ENCODE peak calls at places on chromosome 12, in six cellular contexts. One of them, this sample, is unnamed. For H3K9me3 and H3K36me3, the result is how much of the 10 kb centered on the place peaks cover.

GRCh38 chr12:78386871-78387270 is 477.7 kb upstream of the SYT1 start:
- DNase-seq in left ventricle myocardium inferior: no peak
- DNase-seq in neural progenitor cell: no peak
- DNase-seq in small intestine: no peak
- DNase-seq in neuronal stem cell: no peak
- DNase-seq in CD8-positive, alpha-beta memory T cell: no peak
- DNase-seq in this sample: no peak

GRCh38 chr12:15669256-15669948 is 119.8 kb downstream of the EPS8 start:
- DNase-seq in small intestine: peak
- DNase-seq in neuronal stem cell: no peak
- DNase-seq in CD8-positive, alpha-beta memory T cell: no peak
- DNase-seq in neural progenitor cell: no peak
- DNase-seq in left ventricle myocardium inferior: no peak
- DNase-seq in this sample: no peak

GRCh38 chr12:22459872-22460490 is 84.4 kb downstream of the C2CD5 start:
- DNase-seq in neuronal stem cell: peak
- DNase-seq in small intestine: peak
- DNase-seq in left ventricle myocardium inferior: no peak
- DNase-seq in neural progenitor cell: peak
- DNase-seq in CD8-positive, alpha-beta memory T cell: no peak
- DNase-seq in this sample: peak

GRCh38 chr12:52812073-52812400 is 1.9 kb downstream of the KRT4 start:
- DNase-seq in left ventricle myocardium inferior: no peak
- DNase-seq in neuronal stem cell: no peak
- DNase-seq in neural progenitor cell: no peak
- DNase-seq in small intestine: no peak
- DNase-seq in CD8-positive, alpha-beta memory T cell: no peak
- DNase-seq in this sample: no peak

GRCh38 chr12:80121661-80122060 is 22.3 kb downstream of the OTOGL start:
- DNase-seq in left ventricle myocardium inferior: no peak
- DNase-seq in neuronal stem cell: no peak
- DNase-seq in neural progenitor cell: no peak
- DNase-seq in CD8-positive, alpha-beta memory T cell: no peak
- DNase-seq in small intestine: no peak
- DNase-seq in this sample: no peak

GRCh38 chr12:104952816-104953215 is 5.3 kb downstream of the SLC41A2 start:
- DNase-seq in left ventricle myocardium inferior: no peak
- DNase-seq in CD8-positive, alpha-beta memory T cell: no peak
- DNase-seq in neural progenitor cell: no peak
- DNase-seq in small intestine: peak
- DNase-seq in neuronal stem cell: no peak
- DNase-seq in this sample: no peak

GRCh38 chr12:66964629-66965028 is 285.8 kb upstream of the GRIP1 start:
- DNase-seq in CD8-positive, alpha-beta memory T cell: peak
- DNase-seq in neuronal stem cell: no peak
- DNase-seq in left ventricle myocardium inferior: no peak
- DNase-seq in neural progenitor cell: no peak
- DNase-seq in small intestine: peak
- DNase-seq in this sample: no peak

GRCh38 chr12:48997719-48998496 is 1.3 kb downstream of the DDN start:
- DNase-seq in neural progenitor cell: peak
- DNase-seq in CD8-positive, alpha-beta memory T cell: peak
- DNase-seq in left ventricle myocardium inferior: no peak
- DNase-seq in neuronal stem cell: no peak
- DNase-seq in small intestine: no peak
- DNase-seq in this sample: no peak

GRCh38 chr12:132803883-132804282 is 24.8 kb downstream of the GOLGA3 start:
- DNase-seq in left ventricle myocardium inferior: peak
- DNase-seq in CD8-positive, alpha-beta memory T cell: no peak
- DNase-seq in neural progenitor cell: no peak
- DNase-seq in small intestine: no peak
- DNase-seq in neuronal stem cell: no peak
- DNase-seq in this sample: no peak

GRCh38 chr12:53756300-53757094 is 4.7 kb upstream of the CISTR start:
- DNase-seq in left ventricle myocardium inferior: no peak
- DNase-seq in neuronal stem cell: no peak
- DNase-seq in CD8-positive, alpha-beta memory T cell: no peak
- DNase-seq in neural progenitor cell: peak
- DNase-seq in small intestine: no peak
- DNase-seq in this sample: no peak

GRCh38 chr12:11069854-11070253 is 7.8 kb upstream of the TAS2R46 start:
- DNase-seq in neural progenitor cell: no peak
- DNase-seq in neuronal stem cell: no peak
- DNase-seq in CD8-positive, alpha-beta memory T cell: no peak
- DNase-seq in small intestine: no peak
- DNase-seq in left ventricle myocardium inferior: no peak
- DNase-seq in this sample: no peak

GRCh38 chr12:87157791-87158190 is 871.4 kb downstream of the C12orf50 start:
- DNase-seq in CD8-positive, alpha-beta memory T cell: no peak
- DNase-seq in neuronal stem cell: no peak
- DNase-seq in left ventricle myocardium inferior: no peak
- DNase-seq in small intestine: no peak
- DNase-seq in neural progenitor cell: no peak
- DNase-seq in this sample: no peak

GRCh38 chr12:89289720-89290119 is 62.6 kb downstream of the DUSP6 start:
- DNase-seq in small intestine: no peak
- DNase-seq in neural progenitor cell: no peak
- DNase-seq in left ventricle myocardium inferior: no peak
- DNase-seq in CD8-positive, alpha-beta memory T cell: no peak
- DNase-seq in neuronal stem cell: no peak
- DNase-seq in this sample: no peak

GRCh38 chr12:107519906-107520859 is 165.4 kb upstream of the PWP1 start:
- DNase-seq in neural progenitor cell: no peak
- DNase-seq in left ventricle myocardium inferior: no peak
- DNase-seq in small intestine: no peak
- DNase-seq in CD8-positive, alpha-beta memory T cell: no peak
- DNase-seq in neuronal stem cell: no peak
- DNase-seq in this sample: no peak

GRCh38 chr12:25764409-25764808 is 194.1 kb upstream of the RASSF8 start:
- DNase-seq in left ventricle myocardium inferior: no peak
- DNase-seq in small intestine: no peak
- DNase-seq in CD8-positive, alpha-beta memory T cell: no peak
- DNase-seq in neural progenitor cell: no peak
- DNase-seq in neuronal stem cell: no peak
- DNase-seq in this sample: no peak

GRCh38 chr12:93219947-93220346 is 157.8 kb upstream of the NUDT4 start:
- DNase-seq in CD8-positive, alpha-beta memory T cell: no peak
- DNase-seq in small intestine: no peak
- DNase-seq in neural progenitor cell: no peak
- DNase-seq in neuronal stem cell: no peak
- DNase-seq in left ventricle myocardium inferior: no peak
- DNase-seq in this sample: no peak

GRCh38 chr12:25830456-25830855 is 128.0 kb upstream of the RASSF8 start:
- DNase-seq in neural progenitor cell: no peak
- DNase-seq in small intestine: no peak
- DNase-seq in left ventricle myocardium inferior: no peak
- DNase-seq in CD8-positive, alpha-beta memory T cell: no peak
- DNase-seq in neuronal stem cell: no peak
- DNase-seq in this sample: no peak

GRCh38 chr12:82874935-82875334 is 188.2 kb downstream of the TMTC2 start:
- DNase-seq in neural progenitor cell: no peak
- DNase-seq in CD8-positive, alpha-beta memory T cell: no peak
- DNase-seq in left ventricle myocardium inferior: no peak
- DNase-seq in small intestine: no peak
- DNase-seq in neuronal stem cell: no peak
- DNase-seq in this sample: no peak

GRCh38 chr12:93742086-93742934 is 65.1 kb downstream of the CRADD start:
- DNase-seq in left ventricle myocardium inferior: peak
- DNase-seq in neural progenitor cell: peak
- DNase-seq in CD8-positive, alpha-beta memory T cell: peak
- DNase-seq in neuronal stem cell: peak
- DNase-seq in small intestine: peak
- DNase-seq in this sample: peak

GRCh38 chr12:98594050-98594853 is 766 bp downstream of the SLC25A3 start:
- DNase-seq in small intestine: peak
- DNase-seq in neuronal stem cell: peak
- DNase-seq in CD8-positive, alpha-beta memory T cell: no peak
- DNase-seq in neural progenitor cell: peak
- DNase-seq in left ventricle myocardium inferior: peak
- DNase-seq in this sample: no peak

GRCh38 chr12:80643961-80644360 is 63.5 kb upstream of the MYF6 start:
- DNase-seq in neural progenitor cell: no peak
- DNase-seq in CD8-positive, alpha-beta memory T cell: no peak
- DNase-seq in small intestine: no peak
- DNase-seq in neuronal stem cell: no peak
- DNase-seq in left ventricle myocardium inferior: no peak
- DNase-seq in this sample: no peak

GRCh38 chr12:5720405-5721045 is 224.5 kb downstream of the ANO2 start:
- DNase-seq in neuronal stem cell: no peak
- DNase-seq in CD8-positive, alpha-beta memory T cell: no peak
- DNase-seq in left ventricle myocardium inferior: no peak
- DNase-seq in neural progenitor cell: no peak
- DNase-seq in small intestine: no peak
- DNase-seq in this sample: no peak

GRCh38 chr12:23921099-23921846 is 28.2 kb downstream of the SOX5 start:
- DNase-seq in neuronal stem cell: no peak
- DNase-seq in small intestine: no peak
- DNase-seq in neural progenitor cell: no peak
- DNase-seq in left ventricle myocardium inferior: no peak
- DNase-seq in CD8-positive, alpha-beta memory T cell: no peak
- DNase-seq in this sample: no peak
- H3K4me3 ChIP-seq in neuronal stem cell: no peak
- H3K4me3 ChIP-seq in small intestine: no peak
- H3K4me3 ChIP-seq in neural progenitor cell: no peak
- H3K4me3 ChIP-seq in left ventricle myocardium inferior: peak
- H3K4me3 ChIP-seq in CD8-positive, alpha-beta memory T cell: no peak
- H3K4me3 ChIP-seq in this sample: no peak

GRCh38 chr12:34601689-34602088 is 579.4 kb downstream of the ALG10 start:
- DNase-seq in left ventricle myocardium inferior: no peak
- DNase-seq in neuronal stem cell: no peak
- DNase-seq in neural progenitor cell: no peak
- DNase-seq in CD8-positive, alpha-beta memory T cell: no peak
- DNase-seq in small intestine: no peak
- DNase-seq in this sample: no peak

GRCh38 chr12:34603382-34604035 is 581.2 kb downstream of the ALG10 start:
- DNase-seq in left ventricle myocardium inferior: no peak
- DNase-seq in small intestine: no peak
- DNase-seq in CD8-positive, alpha-beta memory T cell: no peak
- DNase-seq in neural progenitor cell: no peak
- DNase-seq in neuronal stem cell: no peak
- DNase-seq in this sample: no peak

GRCh38 chr12:34604227-34604626 is 581.9 kb downstream of the ALG10 start:
- DNase-seq in CD8-positive, alpha-beta memory T cell: no peak
- DNase-seq in neuronal stem cell: no peak
- DNase-seq in neural progenitor cell: no peak
- DNase-seq in left ventricle myocardium inferior: no peak
- DNase-seq in small intestine: no peak
- DNase-seq in this sample: no peak

GRCh38 chr12:34600592-34601462 is 578.5 kb downstream of the ALG10 start:
- DNase-seq in left ventricle myocardium inferior: no peak
- DNase-seq in neural progenitor cell: no peak
- DNase-seq in neuronal stem cell: no peak
- DNase-seq in small intestine: no peak
- DNase-seq in CD8-positive, alpha-beta memory T cell: no peak
- DNase-seq in this sample: no peak

GRCh38 chr12:34602213-34602940 is 580.1 kb downstream of the ALG10 start:
- DNase-seq in neural progenitor cell: no peak
- DNase-seq in neuronal stem cell: no peak
- DNase-seq in left ventricle myocardium inferior: no peak
- DNase-seq in small intestine: no peak
- DNase-seq in CD8-positive, alpha-beta memory T cell: no peak
- DNase-seq in this sample: no peak
- H3K9me3 ChIP-seq in neural progenitor cell: under half
- H3K9me3 ChIP-seq in neuronal stem cell: half or more
- H3K9me3 ChIP-seq in left ventricle myocardium inferior: half or more
- H3K9me3 ChIP-seq in small intestine: under half
- H3K9me3 ChIP-seq in CD8-positive, alpha-beta memory T cell: under half
- H3K9me3 ChIP-seq in this sample: under half

GRCh38 chr12:2561367-2561766 is 233.4 kb upstream of the FKBP4 start:
- DNase-seq in left ventricle myocardium inferior: no peak
- DNase-seq in small intestine: no peak
- DNase-seq in neural progenitor cell: no peak
- DNase-seq in CD8-positive, alpha-beta memory T cell: no peak
- DNase-seq in neuronal stem cell: no peak
- DNase-seq in this sample: no peak

GRCh38 chr12:2563709-2564108 is 231.1 kb upstream of the FKBP4 start:
- DNase-seq in small intestine: no peak
- DNase-seq in CD8-positive, alpha-beta memory T cell: no peak
- DNase-seq in neuronal stem cell: no peak
- DNase-seq in left ventricle myocardium inferior: no peak
- DNase-seq in neural progenitor cell: no peak
- DNase-seq in this sample: no peak

GRCh38 chr12:2562400-2562799 is 232.4 kb upstream of the FKBP4 start:
- DNase-seq in small intestine: no peak
- DNase-seq in neuronal stem cell: no peak
- DNase-seq in CD8-positive, alpha-beta memory T cell: no peak
- DNase-seq in left ventricle myocardium inferior: no peak
- DNase-seq in neural progenitor cell: no peak
- DNase-seq in this sample: no peak

GRCh38 chr12:2557589-2557988 is 237.2 kb upstream of the FKBP4 start:
- DNase-seq in neuronal stem cell: no peak
- DNase-seq in neural progenitor cell: peak
- DNase-seq in small intestine: no peak
- DNase-seq in left ventricle myocardium inferior: no peak
- DNase-seq in CD8-positive, alpha-beta memory T cell: no peak
- DNase-seq in this sample: no peak

DNA sequence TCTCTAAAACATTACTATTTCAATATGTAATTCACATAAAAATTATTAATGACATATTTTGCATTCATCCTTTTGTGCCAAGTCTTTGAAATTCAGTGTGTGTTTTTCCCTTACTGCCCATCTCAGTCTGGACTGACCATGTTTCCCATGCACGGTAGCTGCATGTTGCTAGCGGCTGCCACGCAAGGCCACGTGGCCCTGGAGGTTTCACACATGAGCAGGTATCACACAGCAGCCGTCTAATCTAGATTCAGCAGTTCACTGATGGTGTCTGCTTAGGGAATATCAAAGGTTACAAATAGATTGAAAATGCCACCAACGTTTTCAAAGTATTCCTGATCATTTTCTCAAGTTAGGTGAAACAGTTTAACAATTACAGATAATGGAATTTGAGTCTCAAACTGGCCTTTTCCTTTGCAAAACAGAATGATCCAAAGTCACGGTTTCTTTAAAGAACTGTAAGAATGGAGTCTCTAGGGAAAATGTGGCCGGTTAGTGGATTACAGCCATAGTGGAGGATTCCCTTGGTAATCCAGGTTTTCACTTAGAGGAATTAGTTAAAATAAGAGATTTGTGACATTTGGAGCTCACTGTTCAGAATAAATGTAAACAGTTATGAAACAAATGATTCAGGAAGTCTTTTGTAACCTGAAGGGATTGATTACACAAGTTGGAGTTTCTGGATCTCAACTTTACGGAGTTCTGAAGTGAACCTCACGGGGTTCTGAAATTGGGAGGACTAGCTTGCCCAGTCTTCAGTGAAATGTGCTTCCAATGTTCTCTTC is 234.6 kb upstream of the FKBP4 start:
- DNase-seq in small intestine: no peak
- DNase-seq in left ventricle myocardium inferior: no peak
- DNase-seq in neural progenitor cell: no peak
- DNase-seq in CD8-positive, alpha-beta memory T cell: no peak
- DNase-seq in neuronal stem cell: no peak
- DNase-seq in this sample: no peak
- H3K36me3 ChIP-seq in small intestine: under half
- H3K36me3 ChIP-seq in left ventricle myocardium inferior: under half
- H3K36me3 ChIP-seq in neural progenitor cell: under half
- H3K36me3 ChIP-seq in CD8-positive, alpha-beta memory T cell: under half
- H3K36me3 ChIP-seq in neuronal stem cell: under half
- H3K36me3 ChIP-seq in this sample: under half

GRCh38 chr12:1531654-1532366 is 62.6 kb downstream of the FBXL14 start:
- DNase-seq in neuronal stem cell: no peak
- DNase-seq in left ventricle myocardium inferior: no peak
- DNase-seq in CD8-positive, alpha-beta memory T cell: no peak
- DNase-seq in neural progenitor cell: no peak
- DNase-seq in small intestine: no peak
- DNase-seq in this sample: no peak
- H3K4me3 ChIP-seq in neuronal stem cell: peak
- H3K4me3 ChIP-seq in left ventricle myocardium inferior: peak
- H3K4me3 ChIP-seq in CD8-positive, alpha-beta memory T cell: peak
- H3K4me3 ChIP-seq in neural progenitor cell: peak
- H3K4me3 ChIP-seq in small intestine: no peak
- H3K4me3 ChIP-seq in this sample: peak

This sample was measured in naive thymus-derived CD4-positive, alpha-beta T cell.